ENCODE peak calls at places on chromosomes 13 and 19, in five cellular contexts. B is endothelial cell; S is GM18507; O is stimulated activated CD8-positive, alpha-beta memory T cell treated with anti-CD3 and anti-CD28 coated beads, Interleukin-7, amount 100 ng/mL, for 4 hours; A is heart left ventricle. L is an unnamed sample.

GRCh38 chr13:42660367-42660965 is 86.5 kb downstream of the TNFSF11 start:
- DNase-seq in B (no peak), S (no peak), O (no peak), A (no peak), L (no peak)

GRCh38 chr19:2546128-2547032 is 70.5 kb downstream of the GADD45B start:
- DNase-seq in B (no peak), S (no peak), O (no peak), A (peak), L (no peak)

GRCh38 chr13:104357174-104357573 is 1291.0 kb upstream of the SLC10A2 start:
- DNase-seq in B (no peak), S (no peak), O (no peak), A (no peak), L (no peak)

GRCh38 chr19:17931532-17932191 is 1.2 kb upstream of the CCDC124 start:
- DNase-seq in B (no peak), S (no peak), O (no peak), A (no peak), L (no peak)

GRCh38 chr13:50257646-50258045 is 242.4 kb downstream of the KCNRG start:
- DNase-seq in B (no peak), S (no peak), O (no peak), A (no peak), L (no peak)

GRCh38 chr13:21735621-21736401 is 64.9 kb downstream of the FGF9 start:
- DNase-seq in B (no peak), S (no peak), O (no peak), A (peak), L (no peak)

GRCh38 chr13:96089749-96090239 is at the start of gene HS6ST3:
- DNase-seq in B (peak), S (no peak), O (no peak), A (peak), L (no peak)

GRCh38 chr13:76944457-76944856 is 3.9 kb upstream of the ACOD1 start:
- DNase-seq in B (no peak), S (no peak), O (no peak), A (no peak), L (no peak)

GRCh38 chr19:55146648-55147218 is 2.3 kb downstream of the TNNT1 start:
- DNase-seq in B (no peak), S (no peak), O (no peak), A (no peak), L (no peak)

GRCh38 chr13:84528408-84529055 is 646.3 kb upstream of the SLITRK1 start:
- DNase-seq in B (no peak), S (no peak), O (no peak), A (no peak), L (no peak)

GRCh38 chr13:93080587-93080986 is 146.0 kb upstream of the GPC6 start:
- DNase-seq in B (no peak), S (no peak), O (no peak), A (no peak), L (no peak)

GRCh38 chr19:35110974-35111373 is 4.6 kb upstream of the FXYD3 start:
- DNase-seq in B (no peak), S (no peak), O (no peak), A (no peak), L (no peak)

GRCh38 chr13:27403252-27403678 is 21.2 kb upstream of the GTF3A start:
- DNase-seq in B (no peak), S (no peak), O (no peak), A (no peak), L (no peak)